ENCODE peak calls at places on chromosomes 6 and 20, in eight cellular contexts. S, N, D, R, T, G, W and K are unnamed samples.
A peak's percentile ranks its signal among the peaks of the same experiment; 100 is the strongest.

GRCh38 chr20:30922129-30922528 is 335.3 kb upstream of the DEFB115 start:
- DNase-seq in S (no peak), N (no peak), D (no peak), R (no peak), T (no peak), G (no peak), W (no peak), K (no peak)

GRCh38 chr6:35343835-35344550 is 1.6 kb downstream of the PPARD start:
- DNase-seq in S (no peak), N (no peak), D (no peak), R (no peak), T (no peak), G (no peak), W (no peak), K (no peak)

GRCh38 chr6:136740050-136740974 is 52.0 kb downstream of the MAP3K5 start:
- DNase-seq in S (no peak), N (no peak), D (no peak), R (no peak), T (no peak), G (no peak), W (no peak), K (no peak)

GRCh38 chr6:20564269-20564668 is 30.0 kb downstream of the CDKAL1 start:
- DNase-seq in S (no peak), N (no peak), D (peak; percentile 66), R (no peak), T (no peak), G (peak; percentile 56), W (peak; percentile 34), K (peak; percentile 58)

GRCh38 chr6:17910178-17910577 is 77.3 kb downstream of the KIF13A start:
- DNase-seq in S (no peak), N (no peak), D (peak; percentile 10), R (no peak), T (no peak), G (peak; percentile 10), W (no peak), K (no peak)

GRCh38 chr20:63520939-63521601 is 505 bp downstream of the PPDPF start:
- DNase-seq in S (peak; percentile 49), N (peak; percentile 62), D (peak; percentile 75), R (peak; percentile 86), T (peak; percentile 45), G (peak; percentile 53), W (peak; percentile 64), K (no peak)

GRCh38 chr20:41256516-41256915 is 61.0 kb downstream of the ZHX3 start:
- DNase-seq in S (no peak), N (no peak), D (no peak), R (no peak), T (no peak), G (no peak), W (no peak), K (no peak)

GRCh38 chr6:74645108-74645849 is 560.6 kb downstream of the COL12A1 start:
- DNase-seq in S (no peak), N (no peak), D (no peak), R (no peak), T (no peak), G (no peak), W (no peak), K (no peak)

GRCh38 chr20:10536531-10536930 is 101.4 kb downstream of the SLX4IP start:
- DNase-seq in S (peak; percentile 26), N (peak; percentile 5), D (peak; percentile 10), R (no peak), T (peak; percentile 31), G (peak; percentile 57), W (no peak), K (peak; percentile 60)

GRCh38 chr6:38671885-38672467 is 31.0 kb downstream of the GLO1 start:
- DNase-seq in S (peak; percentile 35), N (peak; percentile 16), D (peak; percentile 75), R (peak; percentile 56), T (peak; percentile 13), G (peak; percentile 58), W (peak; percentile 52), K (peak; percentile 79)

GRCh38 chr20:26163890-26164289 is 467.2 kb upstream of the ZNF337 start:
- DNase-seq in S (no peak), N (no peak), D (no peak), R (peak; percentile 63), T (no peak), G (no peak), W (peak; percentile 96), K (no peak)

GRCh38 chr6:40912158-40912946 is 126.7 kb downstream of the UNC5CL start:
- DNase-seq in S (peak; percentile 75), N (no peak), D (peak; percentile 72), R (peak; percentile 87), T (peak; percentile 64), G (peak; percentile 78), W (no peak), K (peak; percentile 96)

GRCh38 chr6:132236281-132236680 is 165.0 kb downstream of the MOXD1 start:
- DNase-seq in S (no peak), N (no peak), D (no peak), R (no peak), T (no peak), G (no peak), W (peak; percentile 56), K (no peak)

GRCh38 chr20:22921595-22922421 is 113.3 kb upstream of the SSTR4 start:
- DNase-seq in S (peak; percentile 60), N (no peak), D (no peak), R (peak; percentile 63), T (no peak), G (peak; percentile 11), W (peak; percentile 70), K (no peak)

GRCh38 chr6:159606786-159607185 is 86.3 kb downstream of the SOD2 start:
- DNase-seq in S (no peak), N (no peak), D (no peak), R (no peak), T (peak; percentile 47), G (no peak), W (peak; percentile 6), K (no peak)

GRCh38 chr6:141467881-141468280 is 664.8 kb upstream of the GJE1 start:
- DNase-seq in S (no peak), N (no peak), D (no peak), R (no peak), T (no peak), G (no peak), W (peak; percentile 18), K (no peak)